ENCODE peak calls at places on chromosomes 4 and X, in five cellular contexts. L is transverse colon; C is CD4-positive, alpha-beta T cell; Z is bronchial epithelial cell; U is heart left ventricle. X is an unnamed sample.

GRCh38 chrX:75746891-75747639 is 38.0 kb downstream of the MAGEE2 start:
- DNase-seq in U (peak), Z (no peak), C (peak), L (peak), X (no peak)

GRCh38 chr4:103904126-103904525 is 184.3 kb upstream of the TACR3 start:
- DNase-seq in L (no peak), U (no peak), Z (peak), C (no peak), X (no peak)

GRCh38 chrX:47361538-47362511 is 8.6 kb upstream of the ZNF157 start:
- DNase-seq in C (no peak), L (peak), Z (peak), U (peak), X (peak)

GRCh38 chr4:677431-678293 is 3.3 kb downstream of the MYL5 start:
- DNase-seq in U (no peak), L (peak), C (no peak), Z (peak), X (no peak)

GRCh38 chr4:181566490-181566889 is 676.7 kb upstream of the TENM3 start:
- DNase-seq in C (no peak), U (peak), Z (no peak), L (no peak), X (no peak)

GRCh38 chr4:73661646-73662119 is 41.4 kb upstream of the RASSF6 start:
- DNase-seq in C (no peak), L (no peak), U (no peak), Z (peak), X (no peak)

GRCh38 chr4:26931451-26931850 is 70.8 kb downstream of the STIM2 start:
- DNase-seq in C (no peak), Z (no peak), U (no peak), L (no peak), X (no peak)

GRCh38 chr4:15149234-15149841 is 147.1 kb downstream of the CPEB2 start:
- DNase-seq in Z (no peak), U (no peak), L (no peak), C (no peak), X (no peak)

GRCh38 chrX:9708923-9709553 is 56.6 kb downstream of the GPR143 start:
- DNase-seq in Z (peak), U (peak), L (peak), C (peak), X (peak)

GRCh38 chr4:110042540-110043517 is 130.1 kb downstream of the EGF start:
- DNase-seq in Z (no peak), C (no peak), U (no peak), L (no peak), X (no peak)

GRCh38 chrX:95754411-95754810 is 930.2 kb upstream of the DIAPH2 start:
- DNase-seq in U (no peak), Z (no peak), L (no peak), C (no peak), X (no peak)

GRCh38 chrX:147191361-147191760 is 376.8 kb upstream of the CXorf51A start:
- DNase-seq in L (no peak), Z (no peak), C (no peak), U (no peak), X (no peak)

GRCh38 chrX:134572816-134573682 is 85.2 kb downstream of the PLAC1 start:
- DNase-seq in Z (peak), C (no peak), L (no peak), U (no peak), X (no peak)

GRCh38 chr4:184599492-184600135 is 49.6 kb downstream of the CASP3 start:
- DNase-seq in Z (peak), C (no peak), U (no peak), L (no peak), X (no peak)

GRCh38 chrX:48896611-48897011 is 957 bp downstream of the TIMM17B start:
- DNase-seq in C (no peak), L (no peak), U (no peak), Z (no peak), X (no peak)

GRCh38 chr4:123997116-123997515 is 600.5 kb downstream of the SPRY1 start:
- DNase-seq in C (no peak), U (no peak), Z (no peak), L (no peak), X (no peak)

GRCh38 chr4:105624530-105624929 is 72.1 kb downstream of the ARHGEF38 start:
- DNase-seq in C (no peak), U (peak), Z (peak), L (no peak), X (no peak)

GRCh38 chrX:17944833-17945497 is 83.9 kb upstream of the RAI2 start:
- DNase-seq in U (no peak), C (no peak), L (no peak), Z (peak), X (no peak)

GRCh38 chrX:39953879-39954278 is 143.9 kb downstream of the BCOR start:
- DNase-seq in U (peak), C (no peak), L (peak), Z (peak), X (no peak)

GRCh38 chr4:75637176-75637575 is 6.8 kb upstream of the CDKL2 start:
- DNase-seq in C (no peak), Z (peak), U (no peak), L (no peak), X (no peak)

GRCh38 chr4:98662619-98663225 is 4.3 kb upstream of the TSPAN5 start:
- DNase-seq in C (peak), U (no peak), L (no peak), Z (peak), X (no peak)

GRCh38 chrX:48715876-48716502 is 19.5 kb downstream of the SUV39H1 start:
- DNase-seq in C (no peak), U (no peak), L (no peak), Z (no peak), X (no peak)

GRCh38 chr4:65918217-65918616 is 247.9 kb upstream of the EPHA5 start:
- DNase-seq in C (no peak), L (no peak), Z (no peak), U (no peak), X (no peak)

GRCh38 chr4:112860731-112861377 is 188.6 kb upstream of the ANK2 start:
- DNase-seq in U (no peak), Z (no peak), C (no peak), L (no peak), X (no peak)

GRCh38 chr4:109026588-109026987 is 263.7 kb upstream of the ETNPPL start:
- DNase-seq in U (no peak), Z (peak), L (no peak), C (no peak), X (no peak)

GRCh38 chrX:23202316-23202715 is 132.3 kb upstream of the PTCHD1 start:
- DNase-seq in U (no peak), Z (no peak), C (no peak), L (no peak), X (no peak)

GRCh38 chrX:132505116-132505515 is 16.3 kb upstream of the MBNL3 start:
- DNase-seq in U (no peak), L (peak), C (no peak), Z (no peak), X (no peak)
- TF ChIP-seq CTCF in U (no peak), L (peak), C (no peak), Z (no peak), X (no peak)

GRCh38 chr4:133084421-133084820 is 64.7 kb upstream of the PCDH10 start:
- DNase-seq in U (no peak), L (no peak), C (no peak), Z (no peak), X (no peak)

DNA sequence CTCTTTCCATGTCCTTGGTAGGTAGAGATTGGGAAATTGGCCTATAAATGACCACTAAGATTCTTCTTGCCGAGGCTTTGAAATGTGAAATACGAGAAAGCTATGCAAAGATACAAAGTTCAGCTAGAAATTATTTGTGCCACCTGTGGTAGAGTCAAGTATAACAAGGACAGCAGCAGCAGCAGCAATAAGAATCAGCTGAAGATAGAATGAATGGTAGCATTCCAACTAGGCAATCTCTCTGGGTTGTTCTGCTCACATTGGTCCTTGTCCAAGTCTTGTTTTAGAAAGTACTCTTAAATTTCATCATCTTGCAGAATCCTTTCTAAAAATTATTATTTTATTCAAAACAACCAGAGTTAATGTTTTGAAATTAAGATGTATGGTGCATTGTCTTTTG is 67.8 kb upstream of the PCDH10 start:
- DNase-seq in U (no peak), L (no peak), Z (no peak), C (no peak), X (no peak)
- TF ChIP-seq CTCF in U (no peak), L (no peak), Z (no peak), C (no peak), X (no peak)

GRCh38 chr4:13137400-13137799 is 346.7 kb downstream of the RAB28 start:
- DNase-seq in U (no peak), Z (no peak), L (no peak), C (no peak), X (no peak)
- TF ChIP-seq CTCF in U (no peak), Z (no peak), L (no peak), C (no peak), X (no peak)

GRCh38 chr4:94372579-94372978 is 29.9 kb upstream of the HPGDS start:
- DNase-seq in U (no peak), C (no peak), Z (no peak), L (no peak), X (no peak)
- TF ChIP-seq CTCF in U (no peak), C (no peak), Z (no peak), L (no peak), X (no peak)

GRCh38 chr4:85228264-85228663 is 246.7 kb upstream of the ARHGAP24 start:
- DNase-seq in C (no peak), U (no peak), Z (no peak), L (no peak), X (no peak)
- TF ChIP-seq CTCF in C (no peak), U (no peak), Z (no peak), L (no peak), X (no peak)

GRCh38 chr4:90025248-90025647 is 101.9 kb upstream of the CCSER1 start:
- DNase-seq in L (no peak), C (no peak), U (no peak), Z (peak), X (no peak)
- TF ChIP-seq CTCF in L (no peak), C (no peak), U (no peak), Z (peak), X (peak)

GRCh38 chr4:182925298-182925738 is 8.1 kb upstream of the DCTD start:
- DNase-seq in L (peak), C (peak), U (peak), Z (peak), X (no peak)

GRCh38 chr4:182927505-182927904 is 10.3 kb upstream of the DCTD start:
- DNase-seq in Z (no peak), C (no peak), L (no peak), U (no peak), X (no peak)

GRCh38 chr4:182929296-182929695 is 12.1 kb upstream of the DCTD start:
- DNase-seq in L (no peak), U (no peak), C (no peak), Z (peak), X (no peak)

GRCh38 chr4:182924497-182924896 is 7.3 kb upstream of the DCTD start:
- DNase-seq in C (no peak), U (no peak), Z (no peak), L (no peak), X (no peak)

GRCh38 chr4:182928061-182928460 is 10.9 kb upstream of the DCTD start:
- DNase-seq in L (no peak), U (no peak), C (no peak), Z (no peak), X (no peak)
- TF ChIP-seq CTCF in L (no peak), U (no peak), C (no peak), Z (peak), X (peak)

GRCh38 chr4:164933244-164933643 is 44.2 kb downstream of the TRIM61 start:
- DNase-seq in U (no peak), L (no peak), Z (no peak), C (no peak), X (no peak)

GRCh38 chr4:164930647-164931046 is 46.8 kb downstream of the TRIM61 start:
- DNase-seq in C (no peak), Z (no peak), L (peak), U (no peak), X (no peak)

GRCh38 chr4:164931551-164932324 is 45.7 kb downstream of the TRIM61 start:
- DNase-seq in U (no peak), L (no peak), C (no peak), Z (no peak), X (no peak)

GRCh38 chr4:164937576-164938270 is 39.7 kb downstream of the TRIM61 start:
- DNase-seq in L (no peak), C (no peak), Z (peak), U (no peak), X (no peak)

DNA sequence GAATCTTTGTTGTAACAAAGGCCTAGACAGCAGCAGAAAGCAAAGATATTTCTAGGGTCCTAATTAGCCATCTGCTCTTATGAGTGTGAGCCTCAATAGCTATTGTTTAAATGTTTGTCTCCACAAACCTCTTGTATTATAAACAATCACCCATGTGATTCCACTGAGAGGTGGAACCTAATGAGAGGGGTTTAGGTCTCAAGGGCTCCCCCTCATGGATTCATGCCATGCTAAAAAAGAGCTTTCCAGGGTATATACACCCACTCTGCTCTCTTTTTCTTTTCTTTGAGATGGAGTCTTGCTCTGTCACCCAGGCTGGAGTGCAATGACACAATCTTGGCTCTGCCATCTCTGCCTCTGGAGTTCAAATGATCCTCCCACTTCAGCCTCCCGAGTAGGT is 42.1 kb downstream of the TRIM61 start:
- DNase-seq in C (no peak), U (no peak), Z (no peak), L (no peak), X (no peak)
- TF ChIP-seq CTCF in C (no peak), U (no peak), Z (no peak), L (no peak), X (peak)

DNA sequence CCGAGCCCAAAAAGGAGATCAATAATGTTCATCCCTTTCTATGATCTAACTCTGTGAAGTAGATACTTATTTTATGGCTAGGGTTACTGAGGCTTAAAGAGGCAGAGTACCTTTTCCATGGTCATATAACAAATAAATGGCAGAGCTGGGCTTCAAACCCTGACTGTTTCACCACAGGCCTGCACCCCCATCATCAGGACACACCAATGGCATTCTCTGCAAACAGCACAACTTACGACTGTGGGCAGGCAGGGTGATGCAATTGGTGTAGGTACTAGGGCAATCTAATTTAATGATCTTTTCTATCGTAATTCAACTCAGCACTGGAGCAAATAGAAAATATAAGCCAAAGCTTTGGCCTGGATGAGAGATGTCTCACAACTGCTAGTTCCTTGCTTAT is 118.8 kb upstream of the CBR4 start:
- DNase-seq in Z (no peak), L (no peak), C (no peak), U (no peak), X (no peak)
- TF ChIP-seq CTCF in Z (no peak), L (no peak), C (no peak), U (no peak), X (no peak)

GRCh38 chrX:79530310-79531108 is 163.4 kb upstream of the ITM2A start:
- DNase-seq in C (no peak), U (no peak), Z (no peak), L (no peak), X (no peak)

DNA sequence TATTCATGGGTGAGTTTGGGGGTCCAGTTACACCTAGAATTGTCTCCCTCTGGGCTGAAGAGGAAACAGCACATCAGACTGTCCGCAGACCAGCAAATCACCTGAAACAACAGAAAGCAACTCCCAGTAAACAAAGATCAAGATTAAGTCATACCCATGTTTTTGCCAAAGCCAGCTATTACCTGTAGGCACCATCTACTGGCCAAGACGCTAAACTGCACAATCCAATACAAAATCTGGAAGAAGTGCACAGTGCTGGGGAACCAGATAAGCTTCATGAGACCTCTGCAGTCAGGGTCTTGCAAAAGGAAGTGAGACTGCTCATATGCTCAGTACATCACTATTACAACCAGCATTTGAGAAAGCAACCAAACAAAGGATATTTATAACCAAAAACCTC is 157.5 kb upstream of the ITM2A start:
- DNase-seq in Z (peak), C (no peak), L (no peak), U (no peak), X (no peak)
- TF ChIP-seq CTCF in Z (peak), C (no peak), L (peak), U (no peak), X (no peak)